ENCODE peak calls at places on chromosomes 5 and 9, in ten cellular contexts. G is adrenal gland; C is tibial artery; O is A549; H is lower lobe of right lung; Q is astrocyte; F is heart left ventricle; E is ovary; W is CD8-positive, alpha-beta memory T cell; B is pancreas. T is an unnamed sample.

GRCh38 chr9:136695955-136696354 is 8.7 kb upstream of the AGPAT2 start:
- DNase-seq in G (no peak), C (no peak), O (no peak), H (no peak), Q (no peak), F (no peak), E (peak; percentile 33), W (no peak), B (peak; percentile 93), T (no peak)

GRCh38 chr5:15579193-15579990 is 79.4 kb downstream of the FBXL7 start:
- DNase-seq in G (no peak), C (no peak), O (no peak), H (no peak), Q (no peak), F (no peak), E (no peak), W (no peak), B (no peak), T (no peak)

GRCh38 chr5:113123563-113123962 is 147.0 kb downstream of the DCP2 start:
- DNase-seq in G (no peak), C (no peak), O (peak; percentile 19), H (no peak), Q (no peak), F (no peak), E (no peak), W (no peak), B (no peak), T (no peak)

GRCh38 chr9:134210908-134211810 is 46.8 kb upstream of the RNU6ATAC start:
- DNase-seq in G (no peak), C (no peak), O (no peak), H (peak; percentile 38), Q (no peak), F (peak; percentile 50), E (peak; percentile 78), W (no peak), B (peak; percentile 63), T (no peak)

GRCh38 chr9:134324359-134325095 is 1.7 kb upstream of the RXRA start:
- DNase-seq in G (no peak), C (peak; percentile 66), O (no peak), H (peak; percentile 50), Q (peak; percentile 35), F (peak; percentile 38), E (peak; percentile 59), W (no peak), B (peak; percentile 49), T (no peak)

GRCh38 chr9:124792976-124793594 is 16.2 kb downstream of the OLFML2A start:
- DNase-seq in G (peak; percentile 73), C (no peak), O (no peak), H (no peak), Q (no peak), F (no peak), E (peak; percentile 64), W (no peak), B (peak; percentile 62), T (no peak)

GRCh38 chr9:93451762-93452709 is 551 bp downstream of the FAM120A start:
- DNase-seq in G (peak; percentile 66), C (peak; percentile 74), O (no peak), H (peak; percentile 77), Q (peak; percentile 30), F (peak; percentile 57), E (peak; percentile 70), W (peak; percentile 26), B (peak; percentile 84), T (peak; percentile 44)

GRCh38 chr9:134962065-134962997 is 44.6 kb upstream of the FCN1 start:
- DNase-seq in G (no peak), C (peak; percentile 49), O (no peak), H (peak; percentile 40), Q (no peak), F (no peak), E (peak; percentile 36), W (no peak), B (no peak), T (no peak)

GRCh38 chr9:76374702-76375543 is 19.3 kb downstream of the RFK start:
- DNase-seq in G (peak; percentile 61), C (no peak), O (peak; percentile 94), H (peak; percentile 67), Q (peak; percentile 94), F (peak; percentile 86), E (peak; percentile 85), W (no peak), B (peak; percentile 82), T (no peak)

GRCh38 chr5:120368923-120369715 is 95.0 kb upstream of the PRR16 start:
- DNase-seq in G (no peak), C (no peak), O (no peak), H (no peak), Q (no peak), F (no peak), E (no peak), W (no peak), B (peak; percentile 92), T (no peak)

GRCh38 chr9:5563886-5564285 is 53.6 kb downstream of the PDCD1LG2 start:
- DNase-seq in G (no peak), C (no peak), O (no peak), H (no peak), Q (peak; percentile 74), F (no peak), E (no peak), W (no peak), B (no peak), T (no peak)

GRCh38 chr5:179065703-179066102 is 5.5 kb downstream of the ZNF354C start:
- DNase-seq in G (no peak), C (no peak), O (no peak), H (no peak), Q (no peak), F (no peak), E (no peak), W (no peak), B (no peak), T (no peak)
- H3K9me3 ChIP-seq in G (peaks cover 22% of the 10 kb centered on the region), C (peaks cover 31% of the 10 kb centered on the region), O (peaks cover 49% of the 10 kb centered on the region), H (peaks cover 68% of the 10 kb centered on the region), Q (peaks cover 19% of the 10 kb centered on the region), F (peaks cover 66% of the 10 kb centered on the region), E (peaks cover 37% of the 10 kb centered on the region), W (peaks cover 21% of the 10 kb centered on the region), B (no peaks in the 10 kb centered on the region), T (peaks cover 12% of the 10 kb centered on the region)

DNA sequence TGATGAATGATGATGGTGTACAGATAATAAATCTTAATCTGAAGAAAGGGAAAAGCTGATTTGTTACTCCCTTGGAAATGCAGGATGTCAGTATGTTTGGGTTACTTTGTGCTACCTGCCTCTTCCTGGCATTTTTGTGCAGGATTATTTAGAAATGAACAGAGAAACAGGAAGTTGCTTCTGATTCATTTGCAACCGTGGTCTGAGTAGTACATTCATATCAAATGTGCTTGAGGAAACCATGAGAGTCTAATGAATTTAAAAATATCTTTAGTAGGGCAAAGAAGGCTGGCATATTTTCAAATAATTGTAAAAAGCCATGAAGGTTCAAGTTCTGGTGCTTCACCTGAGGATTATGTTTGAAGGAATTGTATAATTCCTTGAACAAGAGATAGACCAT is 391.6 kb downstream of the TMEM161B start:
- DNase-seq in G (no peak), C (no peak), O (no peak), H (no peak), Q (no peak), F (no peak), E (no peak), W (no peak), B (no peak), T (no peak)
- H3K4me3 ChIP-seq in G (no peak overlapping the region), C (no peak overlapping the region), O (no peak overlapping the region), H (no peak overlapping the region), Q (no peak overlapping the region), F (no peak overlapping the region), E (no peak overlapping the region), W (no peak overlapping the region), B (no peak overlapping the region), T (no peak overlapping the region)

GRCh38 chr5:179803651-179804598 is 2.7 kb downstream of the MGAT4B start:
- DNase-seq in G (peak; percentile 42), C (no peak), O (no peak), H (peak; percentile 59), Q (no peak), F (peak; percentile 31), E (no peak), W (no peak), B (peak; percentile 58), T (no peak)

GRCh38 chr5:179804599-179804947 is 2.1 kb downstream of the MGAT4B start:
- DNase-seq in G (no peak), C (no peak), O (no peak), H (no peak), Q (no peak), F (no peak), E (no peak), W (no peak), B (no peak), T (no peak)

GRCh38 chr5:179805070-179805528 is 1.6 kb downstream of the MGAT4B start:
- DNase-seq in G (peak; percentile 77), C (peak; percentile 67), O (no peak), H (no peak), Q (no peak), F (peak; percentile 31), E (peak; percentile 40), W (no peak), B (peak; percentile 65), T (no peak)

GRCh38 chr5:179806250-179807045 is at the start of gene MGAT4B:
- DNase-seq in G (peak; percentile 78), C (peak; percentile 89), O (no peak), H (peak; percentile 85), Q (peak; percentile 48), F (peak; percentile 78), E (peak; percentile 83), W (peak; percentile 53), B (peak; percentile 90), T (peak; percentile 67)

DNA sequence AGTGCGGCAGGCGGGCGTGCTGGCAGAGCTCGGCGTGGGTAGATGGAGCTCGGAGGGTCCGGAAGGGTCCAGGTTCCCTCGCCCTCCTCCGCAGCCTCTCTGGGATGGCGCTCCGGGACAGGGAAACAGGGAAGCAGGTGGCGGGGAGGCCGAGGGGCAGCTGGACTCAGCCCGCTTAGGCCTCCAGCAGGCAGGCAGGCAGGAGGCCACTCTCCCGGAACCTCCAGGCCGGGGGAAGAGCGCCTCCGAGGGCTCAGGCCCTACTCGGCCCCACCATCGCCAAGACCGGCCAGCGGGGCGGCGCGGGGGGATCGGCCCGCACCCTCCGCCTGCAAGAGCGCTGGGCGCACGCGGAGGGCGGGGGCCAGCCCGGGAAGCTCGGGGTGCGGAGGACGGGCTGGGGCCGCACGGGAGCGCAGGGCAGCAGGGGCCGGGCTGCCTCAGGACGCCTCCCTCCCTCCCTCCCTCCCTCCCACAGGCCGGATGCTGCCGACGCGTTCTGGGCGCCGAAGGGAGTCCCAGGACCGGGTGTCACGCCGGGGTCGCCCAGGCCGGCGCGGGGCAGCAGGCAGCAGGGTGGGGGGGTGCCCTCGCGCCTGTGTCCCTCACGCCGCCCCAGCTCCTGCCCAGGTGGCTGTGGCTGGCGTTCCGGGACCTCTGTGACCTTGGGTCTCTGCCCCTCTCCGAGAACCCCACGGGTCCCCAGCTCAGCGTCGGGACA is 977 bp downstream of the MGAT4B start:
- DNase-seq in G (peak; percentile 53), C (peak; percentile 75), O (no peak), H (peak; percentile 72), Q (no peak), F (peak; percentile 49), E (no peak), W (no peak), B (peak; percentile 87), T (peak; percentile 34)
- H3K27ac ChIP-seq in G (peak overlapping the region; percentile 85), C (peak overlapping the region; percentile 96), O (peak overlapping the region; percentile 99), H (peak overlapping the region; percentile 92), Q (peak overlapping the region; percentile 33), F (peak overlapping the region; percentile 96), E (peak overlapping the region; percentile 92), W (peak overlapping the region; percentile 54), B (peak overlapping the region; percentile 82), T (peak overlapping the region; percentile 61)

DNA sequence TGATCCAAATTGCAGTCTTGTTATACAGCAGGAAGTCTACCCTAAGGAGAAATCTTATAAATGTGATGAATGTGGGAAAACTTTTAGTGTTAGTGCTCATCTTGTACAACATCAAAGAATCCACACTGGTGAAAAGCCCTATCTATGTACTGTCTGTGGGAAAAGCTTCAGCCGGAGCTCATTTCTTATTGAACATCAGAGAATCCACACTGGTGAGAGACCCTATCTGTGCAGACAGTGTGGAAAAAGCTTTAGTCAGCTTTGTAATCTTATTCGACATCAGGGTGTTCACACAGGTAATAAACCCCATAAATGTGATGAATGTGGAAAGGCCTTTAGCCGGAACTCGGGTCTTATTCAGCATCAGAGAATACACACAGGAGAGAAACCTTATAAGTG is 10.4 kb downstream of the ZNF189 start:
- DNase-seq in G (no peak), C (no peak), O (no peak), H (no peak), Q (no peak), F (no peak), E (no peak), W (no peak), B (no peak), T (no peak)
- H3K9me3 ChIP-seq in G (peaks cover 69% of the 10 kb centered on the region), C (peaks cover 77% of the 10 kb centered on the region), O (peaks cover 96% of the 10 kb centered on the region), H (peaks cover 98% of the 10 kb centered on the region), Q (peaks cover 38% of the 10 kb centered on the region), F (peaks cover 100% of the 10 kb centered on the region), E (peaks cover 53% of the 10 kb centered on the region), W (peaks cover 55% of the 10 kb centered on the region), B (peaks cover 6% of the 10 kb centered on the region), T (peaks cover 42% of the 10 kb centered on the region)

T was measured in CD4-positive, alpha-beta memory T cell.